ENCODE peak calls at places on chromosomes 5 and 9, in four cellular contexts. Y is GM12878, P is K562, B is H1. V is an unnamed sample.

GRCh38 chr5:151523335-151523734 is 67.8 kb downstream of the FAT2 start:
- DNase-seq in Y (no peak), P (peak), B (peak), V (peak)

GRCh38 chr5:11075010-11075860 is 314.2 kb upstream of the DAP start:
- DNase-seq in Y (no peak), P (peak), B (peak), V (no peak)

GRCh38 chr5:177317959-177318377 is 6.3 kb upstream of the MXD3 start:
- DNase-seq in Y (no peak), P (peak), B (peak), V (peak)

GRCh38 chr9:129497064-129497836 is 123.7 kb downstream of the C9orf50 start:
- DNase-seq in Y (no peak), P (peak), B (no peak), V (no peak)

GRCh38 chr5:76688836-76689235 is 27.1 kb upstream of the F2R start:
- DNase-seq in Y (no peak), P (no peak), B (no peak), V (no peak)

GRCh38 chr5:170623576-170624181 is 119.9 kb downstream of the KCNIP1 start:
- DNase-seq in Y (no peak), P (peak), B (peak), V (peak)

GRCh38 chr5:146048994-146049703 is 56.2 kb downstream of the PLAC8L1 start:
- DNase-seq in Y (no peak), P (peak), B (peak), V (peak)

GRCh38 chr9:80842383-80842782 is 847.0 kb downstream of the TLE1 start:
- DNase-seq in Y (no peak), P (no peak), B (no peak), V (no peak)

GRCh38 chr5:95631265-95631957 is 11.5 kb downstream of the GPR150 start:
- DNase-seq in Y (no peak), P (peak), B (no peak), V (no peak)

GRCh38 chr5:60675286-60675685 is 24.7 kb downstream of the DEPDC1B start:
- DNase-seq in Y (no peak), P (no peak), B (no peak), V (no peak)

GRCh38 chr5:138230981-138231589 is 18.0 kb upstream of the CDC23 start:
- DNase-seq in Y (no peak), P (peak), B (no peak), V (peak)

GRCh38 chr5:137218896-137219295 is 280.2 kb downstream of the SPOCK1 start:
- DNase-seq in Y (no peak), P (no peak), B (no peak), V (no peak)

GRCh38 chr5:44225231-44226160 is 163.7 kb downstream of the FGF10 start:
- DNase-seq in Y (no peak), P (no peak), B (no peak), V (no peak)

DNA sequence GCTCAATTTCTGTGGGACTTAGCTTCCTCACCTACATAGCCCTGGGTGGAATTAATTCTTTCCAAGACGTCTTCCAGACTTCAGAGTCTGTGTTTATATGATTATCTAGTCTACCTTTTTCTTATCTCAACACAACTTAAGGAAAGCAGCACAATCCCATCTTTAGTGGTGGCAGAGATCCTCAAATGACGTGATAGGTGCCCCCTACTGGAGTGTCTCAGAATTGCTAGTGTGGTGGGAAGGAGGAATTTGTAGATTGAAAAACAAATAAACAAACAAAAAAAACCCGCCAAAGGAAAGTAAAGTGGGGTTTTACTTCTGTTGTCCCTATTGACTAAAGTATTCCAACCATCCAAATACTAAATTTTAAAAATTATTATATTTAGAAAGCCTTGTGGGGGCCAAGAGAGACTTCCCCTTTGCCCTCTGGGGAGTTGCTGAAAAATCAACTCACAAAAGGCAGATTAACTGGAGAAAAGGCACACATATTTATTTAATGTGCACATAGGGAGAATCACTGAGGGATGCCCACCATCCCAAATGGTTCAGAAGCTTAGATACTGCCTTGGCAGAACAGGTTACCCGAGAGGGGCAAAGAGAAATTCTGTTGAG is 283.3 kb downstream of the TMEM167A start:
- DNase-seq in Y (no peak), P (peak), B (peak), V (peak)
- TF ChIP-seq CBX5 in Y (no peak), P (no peak), B (no peak), V (no peak)

DNA sequence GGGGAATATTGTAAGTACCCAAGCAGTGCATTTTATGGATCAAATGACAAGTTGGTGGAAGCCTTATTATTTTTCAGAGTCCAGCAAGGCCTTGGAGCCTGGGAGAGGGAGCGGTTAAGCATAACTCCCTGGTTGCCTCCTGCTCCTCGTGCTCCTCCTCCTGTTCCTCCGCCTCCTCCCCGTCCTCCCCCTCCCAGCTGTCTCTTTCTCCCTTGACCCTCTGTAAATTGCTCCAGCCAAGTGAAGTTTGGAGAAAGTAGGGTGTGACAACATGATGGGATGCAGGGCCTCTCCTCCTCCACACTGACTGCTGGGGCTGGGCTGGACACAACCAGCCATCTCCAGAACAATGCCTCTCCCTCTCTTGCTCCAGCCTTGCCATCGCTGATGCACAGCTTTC is 586.9 kb downstream of the CCDC171 start:
- DNase-seq in Y (no peak), P (no peak), B (no peak), V (no peak)
- TF ChIP-seq CBX5 in Y (no peak), P (no peak), B (no peak), V (no peak)

GRCh38 chr5:72210913-72211670 is 103.8 kb downstream of the MAP1B start:
- DNase-seq in Y (no peak), P (peak), B (no peak), V (peak)

GRCh38 chr5:72206160-72206559 is 98.9 kb downstream of the MAP1B start:
- DNase-seq in Y (no peak), P (peak), B (no peak), V (no peak)

GRCh38 chr5:72206994-72207393 is 99.7 kb downstream of the MAP1B start:
- DNase-seq in Y (no peak), P (no peak), B (no peak), V (peak)

GRCh38 chr5:72209515-72210115 is 102.3 kb downstream of the MAP1B start:
- DNase-seq in Y (no peak), P (no peak), B (no peak), V (no peak)

GRCh38 chr5:72208324-72208723 is 101.0 kb downstream of the MAP1B start:
- DNase-seq in Y (no peak), P (no peak), B (no peak), V (no peak)
- TF ChIP-seq CBX5 in Y (no peak), P (no peak), B (no peak), V (no peak)

GRCh38 chr5:33032161-33033085 is 321.3 kb downstream of the NPR3 start:
- DNase-seq in Y (no peak), P (no peak), B (no peak), V (no peak)
- TF ChIP-seq CBX5 in Y (no peak), P (no peak), B (no peak), V (no peak)

DNA sequence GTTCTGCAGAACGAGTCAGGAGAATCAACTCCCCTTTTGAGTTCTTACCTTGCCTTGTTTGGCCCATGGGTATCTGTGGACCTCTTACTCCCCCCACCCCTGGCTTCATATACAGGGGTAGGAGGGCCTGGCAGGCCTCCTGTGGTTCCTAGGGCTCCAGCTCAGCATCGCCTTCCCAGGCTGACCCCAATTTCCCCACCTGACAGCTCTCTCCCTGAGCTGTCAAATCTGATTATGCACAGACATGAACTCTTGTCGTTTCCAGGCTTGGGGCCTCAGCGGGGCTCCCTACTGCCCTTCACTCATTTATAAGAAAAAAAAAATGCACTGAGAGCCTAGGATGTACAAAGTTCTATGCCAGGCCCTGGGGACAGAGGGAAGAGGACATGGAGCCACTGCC is 67.9 kb downstream of the PTPN3 start:
- DNase-seq in Y (no peak), P (no peak), B (no peak), V (no peak)
- TF ChIP-seq CBX5 in Y (no peak), P (no peak), B (no peak), V (no peak)

DNA sequence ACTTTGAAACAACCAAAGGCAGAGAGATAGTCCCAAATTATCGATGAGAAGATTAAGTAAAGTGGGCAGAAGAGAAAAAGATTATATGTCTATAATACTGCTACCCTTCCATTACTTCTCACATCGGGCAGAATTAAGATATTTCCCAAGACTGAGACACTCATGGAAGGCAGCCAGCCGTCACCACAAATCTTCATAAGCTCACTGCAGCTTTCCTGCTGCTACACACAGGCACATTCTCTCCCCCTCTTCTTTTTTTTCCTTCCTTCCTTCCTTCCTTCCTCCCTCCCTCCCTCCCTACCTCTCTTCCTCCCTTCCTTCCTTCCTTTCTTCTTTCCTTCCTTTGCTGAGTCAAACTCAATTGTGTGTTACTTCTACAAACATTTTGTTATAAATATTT is 58.7 kb upstream of the SPATA31C2 start:
- DNase-seq in Y (no peak), P (no peak), B (no peak), V (no peak)
- TF ChIP-seq CBX5 in Y (no peak), P (no peak), B (no peak), V (no peak)

GRCh38 chr9:136837146-136837855 is 5.0 kb upstream of the AJM1 start:
- DNase-seq in Y (no peak), P (no peak), B (no peak), V (no peak)

GRCh38 chr9:136833381-136834142 is 8.7 kb upstream of the AJM1 start:
- DNase-seq in Y (no peak), P (no peak), B (no peak), V (no peak)

GRCh38 chr9:136835162-136835931 is 6.9 kb upstream of the AJM1 start:
- DNase-seq in Y (no peak), P (no peak), B (no peak), V (no peak)

GRCh38 chr9:136838314-136839228 is 3.7 kb upstream of the AJM1 start:
- DNase-seq in Y (no peak), P (no peak), B (no peak), V (no peak)

DNA sequence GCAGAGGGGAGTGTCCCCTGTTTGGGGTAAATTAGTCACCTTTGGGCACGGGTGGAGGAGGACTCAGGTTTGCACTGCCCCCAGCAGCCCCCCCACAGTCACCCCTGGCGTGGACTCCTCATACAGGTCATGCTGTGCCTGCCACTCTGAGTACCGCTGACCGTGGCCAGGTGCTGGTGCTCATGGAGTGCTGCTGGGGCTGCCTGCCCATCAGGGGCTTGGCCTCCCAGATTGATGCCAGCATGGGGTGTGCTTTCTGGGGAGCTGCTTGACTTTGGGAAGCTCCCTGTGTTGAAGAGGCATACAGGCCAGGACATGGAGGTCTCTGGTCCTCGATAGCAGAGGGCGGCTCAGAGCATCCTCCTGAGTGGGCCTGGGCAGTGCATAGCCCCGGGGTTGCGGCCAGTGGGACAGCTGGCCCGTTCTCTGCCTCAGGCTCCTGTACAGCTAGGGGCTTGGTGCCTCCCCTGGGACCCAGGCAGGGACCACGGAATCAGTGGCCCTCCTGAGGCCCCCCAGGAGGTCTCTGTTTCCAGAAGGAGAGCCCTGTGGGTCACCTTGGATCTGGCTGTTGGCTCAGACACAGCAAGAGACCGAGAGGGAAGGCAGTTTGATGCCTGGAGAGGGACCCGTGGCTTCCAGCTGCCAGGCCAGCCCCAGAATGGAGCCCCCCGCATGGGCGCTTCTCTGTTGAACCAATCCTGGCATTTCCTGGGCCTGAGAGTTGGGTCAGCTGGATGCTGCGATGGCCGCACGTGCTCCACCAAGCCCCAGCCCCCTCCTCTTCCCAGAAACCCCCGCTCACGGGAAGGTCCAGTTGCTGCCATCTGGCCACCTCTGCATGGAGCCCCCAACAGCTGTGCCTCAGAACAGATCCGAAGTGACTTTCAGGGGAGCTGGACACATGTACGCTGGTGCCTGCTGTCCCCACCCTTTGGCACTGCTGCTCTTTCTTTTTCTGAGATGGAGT is 6.1 kb upstream of the AJM1 start:
- DNase-seq in Y (no peak), P (no peak), B (no peak), V (no peak)
- TF ChIP-seq CBX5 in Y (no peak), P (no peak), B (no peak), V (no peak)

DNA sequence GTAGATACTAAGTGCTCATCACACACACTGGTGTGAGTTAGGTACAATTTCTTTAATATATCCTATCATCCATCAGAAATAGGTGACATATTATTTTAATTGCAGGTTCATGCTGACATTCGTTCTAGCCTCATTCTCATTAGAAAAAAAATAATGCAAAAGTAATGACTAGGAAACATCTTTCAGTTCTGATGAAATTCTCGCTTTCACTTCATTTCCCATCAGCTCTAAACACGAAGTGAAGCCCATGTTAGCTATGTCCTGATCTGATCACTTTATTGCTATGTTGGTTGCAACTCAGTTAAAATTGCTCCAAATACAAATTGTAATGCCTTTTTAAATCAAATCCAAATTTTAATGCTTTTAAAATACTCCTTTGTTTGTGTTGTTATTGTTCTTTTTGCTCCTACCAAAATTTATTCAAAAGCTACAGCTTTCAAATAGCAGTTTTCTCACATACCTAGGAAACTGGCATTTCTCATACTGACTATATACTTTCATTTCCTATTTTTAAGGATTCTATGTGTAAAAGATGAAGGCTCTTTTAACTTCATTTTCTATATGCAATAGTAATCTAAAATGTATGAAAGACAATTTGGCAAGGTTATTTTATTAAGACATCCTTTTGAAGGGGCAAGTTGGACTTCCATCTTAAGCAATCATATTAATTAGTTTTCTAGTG is 1237.8 kb upstream of the ACO1 start:
- DNase-seq in Y (no peak), P (no peak), B (no peak), V (no peak)
- TF ChIP-seq CBX5 in Y (no peak), P (no peak), B (no peak), V (no peak)

GRCh38 chr5:88377705-88378656 is 109.3 kb upstream of the TMEM161B start:
- DNase-seq in Y (no peak), P (peak), B (no peak), V (no peak)

GRCh38 chr5:88376728-88377127 is 108.1 kb upstream of the TMEM161B start:
- DNase-seq in Y (no peak), P (no peak), B (no peak), V (no peak)

GRCh38 chr5:88377240-88377639 is 108.6 kb upstream of the TMEM161B start:
- DNase-seq in Y (no peak), P (no peak), B (no peak), V (no peak)

GRCh38 chr5:88370824-88371223 is 102.2 kb upstream of the TMEM161B start:
- DNase-seq in Y (no peak), P (no peak), B (no peak), V (no peak)

GRCh38 chr5:88374391-88374790 is 105.7 kb upstream of the TMEM161B start:
- DNase-seq in Y (no peak), P (no peak), B (no peak), V (no peak)
- TF ChIP-seq CBX5 in Y (no peak), P (no peak), B (no peak), V (no peak)

V was measured in HepG2.